ENCODE peak calls at places on chromosomes 3 and 15, in eight cellular contexts. X is HCT116; C is fibroblast of gingiva; Y is stimulated activated CD8-positive, alpha-beta memory T cell treated with anti-CD3 and anti-CD28 coated beads, Interleukin-15, amount 100 ng/mL, for 24 hours; T is heart left ventricle; Q is RPMI8226; E is neural crest cell; U is NCI-H1417. H is an unnamed sample.

GRCh38 chr15:53982876-53983275 is 4.6 kb downstream of the UNC13C start:
- DNase-seq in X (no peak), C (no peak), Y (no peak), T (no peak), Q (no peak), E (no peak), U (no peak), H (no peak)

GRCh38 chr3:182364323-182364722 is 429.0 kb upstream of the ATP11B start:
- DNase-seq in X (peak; percentile 37), C (no peak), Y (no peak), T (no peak), Q (no peak), E (no peak), U (peak; percentile 42), H (no peak)

GRCh38 chr3:41434781-41435180 is 235.5 kb downstream of the CTNNB1 start:
- DNase-seq in X (no peak), C (peak; percentile 13), Y (no peak), T (no peak), Q (no peak), E (no peak), U (no peak), H (no peak)

GRCh38 chr3:120350431-120350941 is 1.3 kb upstream of the LRRC58 start:
- DNase-seq in X (no peak), C (peak; percentile 71), Y (no peak), T (no peak), Q (peak; percentile 8), E (no peak), U (no peak), H (no peak)

GRCh38 chr15:74385442-74386132 is 18.1 kb upstream of the CYP11A1 start:
- DNase-seq in X (no peak), C (no peak), Y (no peak), T (peak; percentile 23), Q (no peak), E (no peak), U (no peak), H (no peak)

GRCh38 chr15:99502661-99503060 is 63.1 kb upstream of the MEF2A start:
- DNase-seq in X (no peak), C (no peak), Y (no peak), T (no peak), Q (no peak), E (no peak), U (no peak), H (no peak)

GRCh38 chr15:42679285-42680141 is 57.4 kb downstream of the CDAN1 start:
- DNase-seq in X (no peak), C (no peak), Y (no peak), T (no peak), Q (no peak), E (no peak), U (no peak), H (no peak)

GRCh38 chr15:67064607-67065530 is 533 bp upstream of the SMAD3 start:
- DNase-seq in X (no peak), C (no peak), Y (no peak), T (peak; percentile 87), Q (peak; percentile 60), E (peak; percentile 60), U (peak; percentile 26), H (no peak)

GRCh38 chr3:18423401-18424212 is 1.5 kb downstream of the SATB1 start:
- DNase-seq in X (peak; percentile 26), C (peak; percentile 36), Y (no peak), T (peak; percentile 58), Q (peak; percentile 77), E (peak; percentile 29), U (peak; percentile 15), H (peak; percentile 68)

GRCh38 chr15:94387854-94388441 is 156.6 kb downstream of the MCTP2 start:
- DNase-seq in X (no peak), C (no peak), Y (no peak), T (no peak), Q (peak; percentile 59), E (no peak), U (no peak), H (no peak)

GRCh38 chr15:80996247-80996646 is 4.5 kb upstream of the TLNRD1 start:
- DNase-seq in X (no peak), C (no peak), Y (no peak), T (no peak), Q (peak; percentile 52), E (no peak), U (no peak), H (no peak)

GRCh38 chr15:78455749-78456148 is 17.7 kb downstream of the IREB2 start:
- DNase-seq in X (no peak), C (no peak), Y (no peak), T (peak; percentile 59), Q (no peak), E (no peak), U (peak; percentile 44), H (no peak)

GRCh38 chr15:84764989-84765388 is 16.6 kb downstream of the ZNF592 start:
- DNase-seq in X (no peak), C (no peak), Y (no peak), T (no peak), Q (no peak), E (no peak), U (no peak), H (no peak)

GRCh38 chr15:35648941-35649340 is 103.0 kb upstream of the DPH6 start:
- DNase-seq in X (no peak), C (no peak), Y (no peak), T (no peak), Q (peak; percentile 19), E (no peak), U (no peak), H (no peak)

GRCh38 chr3:36876181-36876936 is 68.5 kb downstream of the TRANK1 start:
- DNase-seq in X (no peak), C (no peak), Y (no peak), T (no peak), Q (peak; percentile 79), E (no peak), U (no peak), H (no peak)

GRCh38 chr3:25478964-25479726 is 51.1 kb downstream of the RARB start:
- DNase-seq in X (no peak), C (no peak), Y (no peak), T (no peak), Q (no peak), E (no peak), U (no peak), H (no peak)

GRCh38 chr15:92164327-92165000 is 229.2 kb upstream of the ST8SIA2 start:
- DNase-seq in X (no peak), C (no peak), Y (no peak), T (no peak), Q (no peak), E (no peak), U (no peak), H (no peak)

GRCh38 chr3:150357140-150357539 is 51.0 kb upstream of the TSC22D2 start:
- DNase-seq in X (no peak), C (no peak), Y (no peak), T (no peak), Q (no peak), E (no peak), U (no peak), H (no peak)

GRCh38 chr3:61600195-61600594 is 38.8 kb downstream of the PTPRG start:
- DNase-seq in X (no peak), C (no peak), Y (no peak), T (no peak), Q (no peak), E (no peak), U (no peak), H (no peak)

GRCh38 chr3:129758921-129759320 is 134.6 kb downstream of the TMCC1 start:
- DNase-seq in X (no peak), C (no peak), Y (no peak), T (no peak), Q (no peak), E (no peak), U (no peak), H (no peak)

GRCh38 chr15:70717237-70717793 is 46.0 kb downstream of the UACA start:
- DNase-seq in X (no peak), C (peak; percentile 26), Y (no peak), T (no peak), Q (no peak), E (no peak), U (no peak), H (no peak)

GRCh38 chr3:193039058-193039457 is 121.4 kb upstream of the MB21D2 start:
- DNase-seq in X (no peak), C (no peak), Y (no peak), T (no peak), Q (no peak), E (no peak), U (no peak), H (no peak)

GRCh38 chr3:34305266-34305665 is 506.8 kb downstream of the PDCD6IP start:
- DNase-seq in X (no peak), C (no peak), Y (no peak), T (no peak), Q (no peak), E (no peak), U (no peak), H (no peak)

GRCh38 chr3:184652465-184652864 is 59.4 kb downstream of the MAGEF1 start:
- DNase-seq in X (no peak), C (no peak), Y (no peak), T (no peak), Q (peak; percentile 33), E (no peak), U (no peak), H (no peak)

H was measured in naive thymus-derived CD8-positive, alpha-beta T cell.